ENCODE peak calls at places on chromosomes 6 and 20, in seven cellular contexts. One of them, this sample, is unnamed.

GRCh38 chr6:27312146-27312949 is at the start of gene POM121L2:
- DNase-seq in stomach: peak
- DNase-seq in transverse colon: peak
- DNase-seq in vagina: no peak
- DNase-seq in GM23338: peak
- DNase-seq in prostate gland: peak
- DNase-seq in spleen: peak
- DNase-seq in this sample: no peak

GRCh38 chr6:108635505-108636226 is 74.9 kb downstream of the FOXO3 start:
- DNase-seq in stomach: peak
- DNase-seq in transverse colon: no peak
- DNase-seq in vagina: no peak
- DNase-seq in GM23338: no peak
- DNase-seq in prostate gland: no peak
- DNase-seq in spleen: peak
- DNase-seq in this sample: no peak

GRCh38 chr6:41538556-41539182 is 7.5 kb upstream of the FOXP4 start:
- DNase-seq in stomach: no peak
- DNase-seq in transverse colon: no peak
- DNase-seq in vagina: no peak
- DNase-seq in GM23338: no peak
- DNase-seq in prostate gland: no peak
- DNase-seq in spleen: no peak
- DNase-seq in this sample: no peak

GRCh38 chr6:129748901-129749748 is 39.1 kb upstream of the ARHGAP18 start:
- DNase-seq in stomach: no peak
- DNase-seq in transverse colon: no peak
- DNase-seq in vagina: no peak
- DNase-seq in GM23338: no peak
- DNase-seq in prostate gland: no peak
- DNase-seq in spleen: no peak
- DNase-seq in this sample: no peak

GRCh38 chr6:155244434-155244833 is 19.4 kb upstream of the CLDN20 start:
- DNase-seq in stomach: no peak
- DNase-seq in transverse colon: no peak
- DNase-seq in vagina: no peak
- DNase-seq in GM23338: no peak
- DNase-seq in prostate gland: no peak
- DNase-seq in spleen: no peak
- DNase-seq in this sample: no peak

GRCh38 chr6:88512951-88513350 is 346.8 kb upstream of the CNR1 start:
- DNase-seq in stomach: no peak
- DNase-seq in transverse colon: no peak
- DNase-seq in vagina: no peak
- DNase-seq in GM23338: no peak
- DNase-seq in prostate gland: no peak
- DNase-seq in spleen: no peak
- DNase-seq in this sample: no peak

GRCh38 chr6:154166140-154166539 is 127.1 kb downstream of the OPRM1 start:
- DNase-seq in stomach: no peak
- DNase-seq in transverse colon: no peak
- DNase-seq in vagina: no peak
- DNase-seq in GM23338: peak
- DNase-seq in prostate gland: no peak
- DNase-seq in spleen: no peak
- DNase-seq in this sample: no peak

GRCh38 chr6:119340766-119341487 is 8.6 kb downstream of the MAN1A1 start:
- DNase-seq in stomach: no peak
- DNase-seq in transverse colon: no peak
- DNase-seq in vagina: no peak
- DNase-seq in GM23338: peak
- DNase-seq in prostate gland: no peak
- DNase-seq in spleen: no peak
- DNase-seq in this sample: no peak

GRCh38 chr20:2114560-2114959 is 12.9 kb downstream of the STK35 start:
- DNase-seq in stomach: no peak
- DNase-seq in transverse colon: no peak
- DNase-seq in vagina: no peak
- DNase-seq in GM23338: no peak
- DNase-seq in prostate gland: no peak
- DNase-seq in spleen: no peak
- DNase-seq in this sample: no peak

GRCh38 chr20:19823971-19824370 is 65.9 kb downstream of the RIN2 start:
- DNase-seq in stomach: no peak
- DNase-seq in transverse colon: no peak
- DNase-seq in vagina: no peak
- DNase-seq in GM23338: peak
- DNase-seq in prostate gland: no peak
- DNase-seq in spleen: no peak
- DNase-seq in this sample: no peak

GRCh38 chr6:24919404-24919892 is 16.3 kb downstream of the RIPOR2 start:
- DNase-seq in stomach: no peak
- DNase-seq in transverse colon: no peak
- DNase-seq in vagina: no peak
- DNase-seq in GM23338: peak
- DNase-seq in prostate gland: no peak
- DNase-seq in spleen: no peak
- DNase-seq in this sample: no peak

GRCh38 chr6:138545621-138545980 is 46.3 kb upstream of the NHSL1 start:
- DNase-seq in stomach: peak
- DNase-seq in transverse colon: peak
- DNase-seq in vagina: no peak
- DNase-seq in GM23338: peak
- DNase-seq in prostate gland: no peak
- DNase-seq in spleen: no peak
- DNase-seq in this sample: peak

GRCh38 chr20:31671324-31671723 is 33.6 kb downstream of the COX4I2 start:
- DNase-seq in stomach: no peak
- DNase-seq in transverse colon: no peak
- DNase-seq in vagina: no peak
- DNase-seq in GM23338: no peak
- DNase-seq in prostate gland: no peak
- DNase-seq in spleen: no peak
- DNase-seq in this sample: no peak

GRCh38 chr20:5797843-5798462 is 47.8 kb downstream of the SHLD1 start:
- DNase-seq in stomach: no peak
- DNase-seq in transverse colon: no peak
- DNase-seq in vagina: no peak
- DNase-seq in GM23338: no peak
- DNase-seq in prostate gland: no peak
- DNase-seq in spleen: peak
- DNase-seq in this sample: no peak

GRCh38 chr6:79146426-79146825 is 68.4 kb upstream of the PHIP start:
- DNase-seq in stomach: no peak
- DNase-seq in transverse colon: no peak
- DNase-seq in vagina: no peak
- DNase-seq in GM23338: no peak
- DNase-seq in prostate gland: no peak
- DNase-seq in spleen: no peak
- DNase-seq in this sample: no peak

GRCh38 chr6:51743999-51744398 is 343.4 kb downstream of the PKHD1 start:
- DNase-seq in stomach: no peak
- DNase-seq in transverse colon: no peak
- DNase-seq in vagina: no peak
- DNase-seq in GM23338: no peak
- DNase-seq in prostate gland: no peak
- DNase-seq in spleen: no peak
- DNase-seq in this sample: no peak

GRCh38 chr6:166097914-166098522 is 69.6 kb downstream of the TBXT start:
- DNase-seq in stomach: peak
- DNase-seq in transverse colon: peak
- DNase-seq in vagina: no peak
- DNase-seq in GM23338: peak
- DNase-seq in prostate gland: peak
- DNase-seq in spleen: peak
- DNase-seq in this sample: no peak

GRCh38 chr6:87718662-87719433 is 16.8 kb upstream of the AKIRIN2 start:
- DNase-seq in stomach: no peak
- DNase-seq in transverse colon: peak
- DNase-seq in vagina: no peak
- DNase-seq in GM23338: no peak
- DNase-seq in prostate gland: no peak
- DNase-seq in spleen: no peak
- DNase-seq in this sample: no peak

GRCh38 chr20:3238616-3239025 is 369 bp downstream of the SLC4A11 start:
- DNase-seq in stomach: peak
- DNase-seq in transverse colon: peak
- DNase-seq in vagina: no peak
- DNase-seq in GM23338: peak
- DNase-seq in prostate gland: peak
- DNase-seq in spleen: no peak
- DNase-seq in this sample: no peak

GRCh38 chr6:117932001-117932400 is 24.9 kb downstream of the SLC35F1 start:
- DNase-seq in stomach: no peak
- DNase-seq in transverse colon: no peak
- DNase-seq in vagina: no peak
- DNase-seq in GM23338: no peak
- DNase-seq in prostate gland: no peak
- DNase-seq in spleen: no peak
- DNase-seq in this sample: no peak

GRCh38 chr6:63272397-63272796 is 47.4 kb downstream of the LGSN start:
- DNase-seq in stomach: no peak
- DNase-seq in transverse colon: no peak
- DNase-seq in vagina: no peak
- DNase-seq in GM23338: peak
- DNase-seq in prostate gland: no peak
- DNase-seq in spleen: no peak
- DNase-seq in this sample: no peak

GRCh38 chr20:10921491-10922010 is 247.8 kb upstream of the JAG1 start:
- DNase-seq in stomach: no peak
- DNase-seq in transverse colon: no peak
- DNase-seq in vagina: no peak
- DNase-seq in GM23338: no peak
- DNase-seq in prostate gland: no peak
- DNase-seq in spleen: no peak
- DNase-seq in this sample: no peak

GRCh38 chr20:17681741-17682102 is 320 bp downstream of the RRBP1 start:
- DNase-seq in stomach: no peak
- DNase-seq in transverse colon: no peak
- DNase-seq in vagina: no peak
- DNase-seq in GM23338: no peak
- DNase-seq in prostate gland: no peak
- DNase-seq in spleen: no peak
- DNase-seq in this sample: no peak

GRCh38 chr20:55057779-55058415 is 582.5 kb downstream of the DOK5 start:
- DNase-seq in stomach: no peak
- DNase-seq in transverse colon: peak
- DNase-seq in vagina: no peak
- DNase-seq in GM23338: no peak
- DNase-seq in prostate gland: no peak
- DNase-seq in spleen: no peak
- DNase-seq in this sample: no peak

GRCh38 chr6:73139681-73140080 is 85.6 kb downstream of the KHDC1L start:
- DNase-seq in stomach: no peak
- DNase-seq in transverse colon: no peak
- DNase-seq in vagina: no peak
- DNase-seq in GM23338: no peak
- DNase-seq in prostate gland: no peak
- DNase-seq in spleen: no peak
- DNase-seq in this sample: no peak
- H3K27ac ChIP-seq in stomach: no peak
- H3K27ac ChIP-seq in transverse colon: no peak
- H3K27ac ChIP-seq in vagina: no peak
- H3K27ac ChIP-seq in GM23338: no peak
- H3K27ac ChIP-seq in prostate gland: no peak
- H3K27ac ChIP-seq in spleen: no peak
- H3K27ac ChIP-seq in this sample: no peak

GRCh38 chr6:160431231-160431630 is 83.1 kb downstream of the SLC22A3 start:
- DNase-seq in stomach: peak
- DNase-seq in transverse colon: peak
- DNase-seq in vagina: no peak
- DNase-seq in GM23338: no peak
- DNase-seq in prostate gland: no peak
- DNase-seq in spleen: no peak
- DNase-seq in this sample: no peak
- H3K4me3 ChIP-seq in stomach: no peak
- H3K4me3 ChIP-seq in transverse colon: no peak
- H3K4me3 ChIP-seq in vagina: no peak
- H3K4me3 ChIP-seq in GM23338: no peak
- H3K4me3 ChIP-seq in prostate gland: no peak
- H3K4me3 ChIP-seq in spleen: no peak
- H3K4me3 ChIP-seq in this sample: no peak

GRCh38 chr6:56827908-56828649 is 126.8 kb upstream of the BEND6 start:
- DNase-seq in stomach: no peak
- DNase-seq in transverse colon: no peak
- DNase-seq in vagina: no peak
- DNase-seq in GM23338: no peak
- DNase-seq in prostate gland: no peak
- DNase-seq in spleen: no peak
- DNase-seq in this sample: no peak

GRCh38 chr6:56832225-56832624 is 122.7 kb upstream of the BEND6 start:
- DNase-seq in stomach: no peak
- DNase-seq in transverse colon: no peak
- DNase-seq in vagina: no peak
- DNase-seq in GM23338: no peak
- DNase-seq in prostate gland: no peak
- DNase-seq in spleen: no peak
- DNase-seq in this sample: no peak

GRCh38 chr6:56833127-56833791 is 121.6 kb upstream of the BEND6 start:
- DNase-seq in stomach: no peak
- DNase-seq in transverse colon: no peak
- DNase-seq in vagina: no peak
- DNase-seq in GM23338: no peak
- DNase-seq in prostate gland: no peak
- DNase-seq in spleen: no peak
- DNase-seq in this sample: no peak

GRCh38 chr6:56833873-56834272 is 121.0 kb upstream of the BEND6 start:
- DNase-seq in stomach: no peak
- DNase-seq in transverse colon: no peak
- DNase-seq in vagina: no peak
- DNase-seq in GM23338: no peak
- DNase-seq in prostate gland: no peak
- DNase-seq in spleen: no peak
- DNase-seq in this sample: no peak

GRCh38 chr6:56831334-56831733 is 123.6 kb upstream of the BEND6 start:
- DNase-seq in stomach: no peak
- DNase-seq in transverse colon: no peak
- DNase-seq in vagina: no peak
- DNase-seq in GM23338: no peak
- DNase-seq in prostate gland: no peak
- DNase-seq in spleen: no peak
- DNase-seq in this sample: no peak
- TF ChIP-seq POLR2AphosphoS5 in stomach: no peak
- TF ChIP-seq POLR2AphosphoS5 in transverse colon: no peak
- TF ChIP-seq POLR2AphosphoS5 in vagina: no peak
- TF ChIP-seq POLR2AphosphoS5 in GM23338: no peak
- TF ChIP-seq POLR2AphosphoS5 in prostate gland: no peak
- TF ChIP-seq POLR2AphosphoS5 in spleen: no peak
- TF ChIP-seq POLR2AphosphoS5 in this sample: no peak

GRCh38 chr6:15232836-15233510 is 12.9 kb upstream of the JARID2 start:
- DNase-seq in stomach: no peak
- DNase-seq in transverse colon: no peak
- DNase-seq in vagina: no peak
- DNase-seq in GM23338: no peak
- DNase-seq in prostate gland: no peak
- DNase-seq in spleen: no peak
- DNase-seq in this sample: no peak
- H3K27ac ChIP-seq in stomach: no peak
- H3K27ac ChIP-seq in transverse colon: no peak
- H3K27ac ChIP-seq in vagina: no peak
- H3K27ac ChIP-seq in GM23338: no peak
- H3K27ac ChIP-seq in prostate gland: no peak
- H3K27ac ChIP-seq in spleen: no peak
- H3K27ac ChIP-seq in this sample: no peak

GRCh38 chr6:53159558-53159957 is 10.9 kb upstream of the GCM1 start:
- DNase-seq in stomach: no peak
- DNase-seq in transverse colon: no peak
- DNase-seq in vagina: no peak
- DNase-seq in GM23338: peak
- DNase-seq in prostate gland: no peak
- DNase-seq in spleen: no peak
- DNase-seq in this sample: no peak
- H3K4me3 ChIP-seq in stomach: no peak
- H3K4me3 ChIP-seq in transverse colon: no peak
- H3K4me3 ChIP-seq in vagina: no peak
- H3K4me3 ChIP-seq in GM23338: no peak
- H3K4me3 ChIP-seq in prostate gland: no peak
- H3K4me3 ChIP-seq in spleen: no peak
- H3K4me3 ChIP-seq in this sample: no peak